ENCODE peak calls at places on chromosomes 1 and 21, in four cellular contexts. F, I, C and B are unnamed samples.

GRCh38 chr1:209705033-209705589 is 465 bp downstream of the HSD11B1 start:
- DNase-seq in I (no peak), F (no peak), C (no peak), B (no peak)

GRCh38 chr1:184260382-184260781 is 126.4 kb upstream of the C1orf21 start:
- DNase-seq in I (no peak), C (no peak), F (no peak), B (no peak)

GRCh38 chr1:119648620-119649004 is 546 bp upstream of the ZNF697 start:
- DNase-seq in C (no peak), I (no peak), F (no peak), B (no peak)

GRCh38 chr1:77553568-77554291 is 128.7 kb downstream of the ZZZ3 start:
- DNase-seq in F (no peak), C (no peak), I (no peak), B (no peak)

GRCh38 chr1:201331166-201331565 is 46.3 kb downstream of the TNNT2 start:
- DNase-seq in I (no peak), F (no peak), C (no peak), B (no peak)

GRCh38 chr1:181583598-181583997 is 100.3 kb downstream of the CACNA1E start:
- DNase-seq in C (no peak), I (no peak), F (no peak), B (no peak)

GRCh38 chr1:170640581-170640980 is 23.4 kb upstream of the PRRX1 start:
- DNase-seq in F (no peak), I (no peak), C (no peak), B (no peak)

GRCh38 chr1:27346991-27347627 is 5.3 kb downstream of the SYTL1 start:
- DNase-seq in C (no peak), F (no peak), I (no peak), B (no peak)

GRCh38 chr1:145849356-145850165 is 4.1 kb downstream of the NUDT17 start:
- DNase-seq in I (no peak), C (no peak), F (no peak), B (no peak)

GRCh38 chr1:230067441-230067870 is 418 bp downstream of the GALNT2 start:
- DNase-seq in C (no peak), F (no peak), I (no peak), B (no peak)

GRCh38 chr1:228370439-228370940 is 36.1 kb downstream of the TRIM11 start:
- DNase-seq in C (no peak), F (no peak), I (no peak), B (no peak)

GRCh38 chr1:89918127-89918793 is 76.7 kb upstream of the ZNF326 start:
- DNase-seq in F (no peak), I (no peak), C (no peak), B (no peak)

GRCh38 chr1:160136121-160136925 is 15.1 kb upstream of the ATP1A4 start:
- DNase-seq in I (no peak), F (no peak), C (no peak), B (no peak)

GRCh38 chr1:26530898-26531598 is 1.5 kb downstream of the RPS6KA1 start:
- DNase-seq in I (peak), C (no peak), F (no peak), B (peak)

GRCh38 chr1:65395887-65396612 is 24.4 kb upstream of the LEPR start:
- DNase-seq in C (no peak), I (no peak), F (no peak), B (no peak)

GRCh38 chr1:76075877-76076276 is 1.3 kb downstream of the ST6GALNAC3 start:
- DNase-seq in F (no peak), I (no peak), C (no peak), B (no peak)

GRCh38 chr1:205535096-205535495 is 30.6 kb downstream of the CDK18 start:
- DNase-seq in C (no peak), I (no peak), F (no peak), B (no peak)

GRCh38 chr1:179124866-179125265 is 43.0 kb downstream of the TOR3A start:
- DNase-seq in F (no peak), I (no peak), C (no peak), B (no peak)

GRCh38 chr1:65992160-65993046 is 199.7 kb downstream of the PDE4B start:
- DNase-seq in I (no peak), F (no peak), C (no peak), B (no peak)

GRCh38 chr1:202589190-202589680 is 121.0 kb downstream of the SYT2 start:
- DNase-seq in F (no peak), C (no peak), I (no peak), B (peak)

GRCh38 chr1:173996995-173997394 is 25.2 kb downstream of the RC3H1 start:
- DNase-seq in I (no peak), F (no peak), C (no peak), B (no peak)

GRCh38 chr21:43359081-43359822 is 67.7 kb downstream of the SIK1 start:
- DNase-seq in F (no peak), I (no peak), C (no peak), B (no peak)